ENCODE peak calls at places on chromosomes 5 and 9, in seven cellular contexts. D is GM13976, N is cardiac muscle cell, H is WERI-Rb-1, E is tibial nerve, T is astrocyte of the spinal cord, Q is nephron progenitor cell. G is an unnamed sample.

GRCh38 chr5:125549322-125549871 is 803.0 kb upstream of the ZNF608 start:
- DNase-seq in Q (no peak), D (no peak), H (peak), N (peak), E (no peak), T (peak), G (no peak)

GRCh38 chr5:67092447-67093023 is 104.1 kb downstream of the CD180 start:
- DNase-seq in T (peak), H (no peak), D (no peak), Q (no peak), N (no peak), E (no peak), G (no peak)

GRCh38 chr5:96958977-96959376 is 23.1 kb downstream of the LNPEP start:
- DNase-seq in T (no peak), H (peak), N (no peak), Q (no peak), D (no peak), E (no peak), G (no peak)

GRCh38 chr9:38339087-38339486 is 53.4 kb upstream of the ALDH1B1 start:
- DNase-seq in T (peak), N (peak), D (no peak), Q (no peak), H (no peak), E (no peak), G (no peak)

GRCh38 chr9:75233011-75233410 is 144.7 kb downstream of the OSTF1 start:
- DNase-seq in N (peak), T (peak), H (no peak), D (no peak), E (no peak), Q (no peak), G (no peak)

GRCh38 chr9:15243086-15243485 is 63.9 kb downstream of the TTC39B start:
- DNase-seq in D (no peak), H (no peak), E (no peak), Q (no peak), N (no peak), T (peak), G (no peak)

GRCh38 chr5:10556331-10556807 is 7.5 kb upstream of the ANKRD33B start:
- DNase-seq in D (no peak), T (peak), Q (no peak), H (no peak), N (peak), E (no peak), G (no peak)

GRCh38 chr5:78813906-78814518 is 165.4 kb upstream of the LHFPL2 start:
- DNase-seq in H (no peak), T (no peak), E (no peak), D (no peak), Q (no peak), N (no peak), G (no peak)

GRCh38 chr9:131610231-131610761 is 65.0 kb downstream of the PRRT1B start:
- DNase-seq in E (no peak), T (peak), D (no peak), N (peak), H (no peak), Q (no peak), G (no peak)

GRCh38 chr9:100600511-100601079 is 22.7 kb downstream of the CAVIN4 start:
- DNase-seq in D (no peak), T (no peak), E (no peak), H (no peak), Q (no peak), N (no peak), G (no peak)

GRCh38 chr9:137550958-137551655 is 572 bp upstream of the MRPL41 start:
- DNase-seq in H (peak), E (no peak), N (no peak), T (no peak), Q (no peak), D (no peak), G (peak)

GRCh38 chr9:90326219-90326618 is 316.4 kb downstream of the DIRAS2 start:
- DNase-seq in N (peak), E (no peak), T (peak), D (no peak), Q (no peak), H (no peak), G (no peak)

GRCh38 chr5:19531374-19531952 is 456.5 kb downstream of the CDH18 start:
- DNase-seq in D (no peak), E (no peak), H (no peak), Q (no peak), T (peak), N (no peak), G (no peak)

GRCh38 chr5:4551034-4551433 is 589.1 kb upstream of the ADAMTS16 start:
- DNase-seq in H (no peak), E (no peak), Q (no peak), T (peak), D (no peak), N (no peak), G (no peak)

GRCh38 chr5:136082390-136083193 is 50.1 kb upstream of the SMAD5 start:
- DNase-seq in D (peak), E (peak), H (peak), Q (peak), T (peak), N (peak), G (peak)

GRCh38 chr9:126032135-126032534 is 285.0 kb downstream of the PBX3 start:
- DNase-seq in Q (no peak), N (no peak), E (no peak), H (no peak), D (no peak), T (no peak), G (no peak)

GRCh38 chr9:132054024-132054423 is 25.6 kb downstream of the MED27 start:
- DNase-seq in T (no peak), D (no peak), Q (no peak), N (no peak), H (peak), E (no peak), G (no peak)

GRCh38 chr9:72894342-72894741 is 58.5 kb downstream of the ALDH1A1 start:
- DNase-seq in T (peak), Q (no peak), N (no peak), D (no peak), H (no peak), E (no peak), G (no peak)

GRCh38 chr9:71383308-71383707 is 261.9 kb upstream of the TRPM3 start:
- DNase-seq in E (no peak), H (no peak), T (no peak), Q (peak), D (no peak), N (no peak), G (no peak)

GRCh38 chr9:99590879-99591278 is 230.8 kb upstream of the NR4A3 start:
- DNase-seq in E (no peak), N (no peak), Q (no peak), H (no peak), D (no peak), T (no peak), G (peak)

GRCh38 chr9:12817702-12818101 is 42.9 kb downstream of the LURAP1L start:
- DNase-seq in D (no peak), Q (no peak), H (no peak), T (peak), E (peak), N (no peak), G (no peak)

GRCh38 chr9:89109666-89110065 is 69.0 kb downstream of the SHC3 start:
- DNase-seq in H (no peak), E (no peak), Q (no peak), D (no peak), T (no peak), N (no peak), G (no peak)

GRCh38 chr5:5235685-5236084 is 95.6 kb downstream of the ADAMTS16 start:
- DNase-seq in E (no peak), N (peak), D (no peak), H (no peak), T (no peak), Q (no peak), G (no peak)

GRCh38 chr9:101254733-101255473 is 129.9 kb downstream of the BAAT start:
- DNase-seq in H (no peak), Q (no peak), T (no peak), D (no peak), N (no peak), E (no peak), G (no peak)

GRCh38 chr9:91060520-91061343 is 259.1 kb downstream of the SYK start:
- DNase-seq in D (no peak), T (peak), Q (no peak), N (peak), E (peak), H (no peak), G (peak)

GRCh38 chr5:96243862-96244261 is 189.2 kb downstream of the PCSK1 start:
- DNase-seq in E (no peak), Q (no peak), T (no peak), H (no peak), D (no peak), N (no peak), G (no peak)

GRCh38 chr5:151638619-151639018 is 47.5 kb upstream of the FAT2 start:
- DNase-seq in E (no peak), N (no peak), Q (no peak), H (no peak), D (no peak), T (no peak), G (no peak)

GRCh38 chr9:34254966-34255825 is 73.9 kb downstream of the KIF24 start:
- DNase-seq in H (no peak), N (peak), D (no peak), E (no peak), Q (no peak), T (peak), G (no peak)

GRCh38 chr5:125410501-125411162 is 664.2 kb upstream of the ZNF608 start:
- DNase-seq in D (no peak), E (no peak), Q (no peak), H (no peak), T (peak), N (peak), G (no peak)

GRCh38 chr5:61332891-61333350 is 863 bp downstream of the ZSWIM6 start:
- DNase-seq in N (peak), T (peak), E (peak), D (peak), Q (no peak), H (peak), G (no peak)

GRCh38 chr9:35114921-35115341 is 731 bp downstream of the ATOSB start:
- DNase-seq in N (peak), D (peak), E (peak), T (peak), Q (peak), H (peak), G (no peak)

GRCh38 chr5:14937277-14937676 is 65.7 kb upstream of the ANKH start:
- DNase-seq in T (no peak), Q (no peak), N (no peak), D (no peak), E (no peak), H (no peak), G (no peak)

GRCh38 chr9:26527931-26528330 is 364.7 kb downstream of the CAAP1 start:
- DNase-seq in N (no peak), E (no peak), Q (no peak), H (no peak), T (no peak), D (no peak), G (no peak)

GRCh38 chr5:30279237-30279636 is 914.2 kb upstream of the CDH6 start:
- DNase-seq in T (peak), D (no peak), E (no peak), N (no peak), Q (no peak), H (no peak), G (no peak)

GRCh38 chr5:148820778-148821395 is 5.5 kb upstream of the ADRB2 start:
- DNase-seq in E (no peak), D (no peak), T (peak), Q (peak), H (no peak), N (peak), G (no peak)

GRCh38 chr5:154501566-154501965 is 23.5 kb upstream of the HAND1 start:
- DNase-seq in T (no peak), Q (no peak), H (no peak), E (no peak), N (no peak), D (no peak), G (no peak)

GRCh38 chr9:129052592-129052991 is 16.2 kb downstream of the MIGA2 start:
- DNase-seq in Q (no peak), E (no peak), N (no peak), T (no peak), D (no peak), H (no peak), G (no peak)

GRCh38 chr5:40594811-40595210 is 84.9 kb upstream of the PTGER4 start:
- DNase-seq in T (peak), N (peak), E (no peak), H (no peak), Q (no peak), D (no peak), G (no peak)

GRCh38 chr9:83622814-83623633 is at the start of gene IDNK:
- DNase-seq in N (peak), Q (peak), E (peak), D (peak), T (peak), H (peak), G (no peak)
- TF ChIP-seq CTCF in N (no peak), Q (no peak), E (no peak), D (no peak), T (no peak), H (no peak), G (no peak)

DNA sequence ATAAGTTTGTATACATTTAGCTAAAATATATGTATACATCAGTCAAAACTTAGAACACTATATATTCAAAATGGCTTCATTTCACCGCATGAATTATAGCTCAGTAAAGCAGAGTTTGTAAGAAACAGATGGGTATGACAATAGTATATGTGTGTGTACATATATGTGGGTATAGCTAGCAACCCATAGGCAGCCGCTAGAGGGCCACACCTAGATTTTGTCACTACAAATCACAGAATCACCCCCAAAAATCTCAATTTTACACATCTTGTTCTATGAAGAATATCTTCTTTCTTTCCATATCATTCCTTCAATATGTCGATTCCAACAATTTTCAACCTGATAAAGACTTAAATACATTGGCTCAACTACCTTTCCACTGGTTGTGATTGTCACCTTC is 357.8 kb upstream of the CCNG1 start:
- DNase-seq in D (peak), T (no peak), N (no peak), Q (no peak), H (peak), E (no peak), G (no peak)
- TF ChIP-seq CTCF in D (peak), T (peak), N (no peak), Q (peak), H (peak), E (no peak), G (no peak)

GRCh38 chr9:4464911-4465513 is 25.3 kb upstream of the SLC1A1 start:
- DNase-seq in H (no peak), Q (no peak), N (no peak), T (no peak), D (peak), E (no peak), G (no peak)
- TF ChIP-seq CTCF in H (no peak), Q (no peak), N (no peak), T (no peak), D (no peak), E (no peak), G (no peak)

GRCh38 chr5:107900721-107901120 is 230.0 kb upstream of the EFNA5 start:
- DNase-seq in H (no peak), E (no peak), N (no peak), D (no peak), Q (no peak), T (no peak), G (no peak)
- TF ChIP-seq CTCF in H (no peak), E (no peak), N (no peak), D (no peak), Q (no peak), T (no peak), G (no peak)

DNA sequence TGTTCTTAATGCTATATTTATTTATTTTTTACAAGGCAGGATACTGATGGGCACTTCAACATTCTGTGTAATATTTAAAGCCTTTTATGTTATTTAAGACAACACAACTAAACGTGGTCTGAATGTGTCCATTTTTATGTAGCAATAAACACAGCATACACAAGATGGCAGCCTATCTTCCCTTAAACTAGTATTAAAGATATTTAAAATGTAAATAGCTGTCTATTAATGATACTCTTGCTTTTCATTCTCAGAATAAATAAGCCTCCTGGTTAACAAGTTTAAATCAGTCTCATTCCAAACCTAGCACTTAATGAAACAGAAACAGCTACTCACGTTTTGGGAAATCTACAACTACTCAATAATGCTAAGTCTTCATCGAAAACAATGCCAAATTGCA is 315.7 kb downstream of the MCTP1 start:
- DNase-seq in D (no peak), Q (no peak), N (peak), H (no peak), T (peak), E (no peak), G (no peak)
- TF ChIP-seq CTCF in D (no peak), Q (no peak), N (peak), H (peak), T (peak), E (no peak), G (no peak)

GRCh38 chr5:39381376-39381775 is 17.1 kb upstream of the C9 start:
- DNase-seq in Q (no peak), T (no peak), D (no peak), E (no peak), N (no peak), H (no peak), G (no peak)
- TF ChIP-seq CTCF in Q (no peak), T (no peak), D (no peak), E (no peak), N (no peak), H (no peak), G (no peak)

G was measured in esophagus muscularis mucosa.